ENCODE peak calls at places on chromosomes 7 and 10, in five cellular contexts. T is H1, C is sigmoid colon, E is K562, Q is stomach. F is an unnamed sample.

GRCh38 chr10:47023237-47024045 is 112.2 kb downstream of the PTPN20 start:
- DNase-seq in E (no peak), C (peak), Q (peak), T (no peak), F (peak)

GRCh38 chr7:155371884-155372781 is 74.5 kb downstream of the INSIG1 start:
- DNase-seq in T (no peak), Q (no peak), E (peak), C (no peak), F (no peak)

GRCh38 chr7:23759556-23760391 is 49.8 kb downstream of the STK31 start:
- DNase-seq in T (no peak), C (no peak), Q (peak), E (no peak), F (no peak)

GRCh38 chr10:113022265-113022664 is 72.2 kb downstream of the TCF7L2 start:
- DNase-seq in Q (no peak), E (no peak), C (peak), T (no peak), F (no peak)

GRCh38 chr7:16137944-16138343 is 283.4 kb downstream of the CRPPA start:
- DNase-seq in E (no peak), T (no peak), C (no peak), Q (no peak), F (no peak)

GRCh38 chr7:132972745-132973144 is 109.1 kb downstream of the CHCHD3 start:
- DNase-seq in Q (no peak), E (no peak), T (no peak), C (no peak), F (no peak)

GRCh38 chr10:35194906-35195305 is 68.3 kb downstream of the CREM start:
- DNase-seq in E (peak), Q (no peak), C (no peak), T (no peak), F (no peak)

GRCh38 chr10:48215148-48215982 is 59.1 kb downstream of the FRMPD2 start:
- DNase-seq in T (peak), Q (peak), C (no peak), E (peak), F (no peak)

GRCh38 chr10:109968954-109969644 is 38.7 kb upstream of the ADD3 start:
- DNase-seq in C (no peak), Q (peak), T (no peak), E (no peak), F (no peak)

GRCh38 chr10:94065344-94065743 is 71.6 kb downstream of the PLCE1 start:
- DNase-seq in Q (no peak), E (no peak), T (no peak), C (no peak), F (no peak)

GRCh38 chr10:87505366-87506113 is 847 bp downstream of the MINPP1 start:
- DNase-seq in E (peak), T (no peak), Q (peak), C (peak), F (no peak)

GRCh38 chr10:133039107-133039822 is 48.5 kb upstream of the ADGRA1 start:
- DNase-seq in Q (no peak), C (no peak), E (no peak), T (no peak), F (no peak)

GRCh38 chr7:33511735-33512134 is 382.4 kb downstream of the BBS9 start:
- DNase-seq in Q (no peak), T (no peak), E (no peak), C (no peak), F (no peak)

GRCh38 chr7:12315049-12315448 is 88.6 kb downstream of the VWDE start:
- DNase-seq in E (no peak), C (no peak), T (no peak), Q (no peak), F (no peak)

GRCh38 chr10:70931168-70931805 is 42.9 kb upstream of the PCBD1 start:
- DNase-seq in E (no peak), C (no peak), Q (no peak), T (no peak), F (no peak)

GRCh38 chr7:155467846-155468821 is 10.2 kb downstream of the EN2 start:
- DNase-seq in C (no peak), Q (no peak), E (no peak), T (no peak), F (no peak)

GRCh38 chr10:21494221-21495001 is 31.1 kb downstream of the SKIDA1 start:
- DNase-seq in T (no peak), C (peak), E (no peak), Q (no peak), F (no peak)

GRCh38 chr10:132107211-132107946 is 41.6 kb downstream of the JAKMIP3 start:
- DNase-seq in T (no peak), C (peak), Q (peak), E (no peak), F (no peak)

GRCh38 chr7:3606436-3606835 is 305.4 kb downstream of the SDK1 start:
- DNase-seq in T (no peak), E (no peak), Q (no peak), C (no peak), F (no peak)

GRCh38 chr7:73599916-73600315 is 21.5 kb upstream of the TBL2 start:
- DNase-seq in T (no peak), Q (no peak), C (no peak), E (no peak), F (no peak)

GRCh38 chr10:104881740-104882139 is 240.7 kb downstream of the SORCS3 start:
- DNase-seq in Q (no peak), C (no peak), T (no peak), E (no peak), F (no peak)

GRCh38 chr10:111161109-111161874 is 84.5 kb downstream of the ADRA2A start:
- DNase-seq in Q (no peak), T (no peak), C (no peak), E (no peak), F (no peak)

GRCh38 chr10:121188005-121188404 is 336.8 kb downstream of the WDR11 start:
- DNase-seq in Q (no peak), E (no peak), T (no peak), C (no peak), F (no peak)

GRCh38 chr10:27474741-27475140 is 29.4 kb upstream of the RAB18 start:
- DNase-seq in E (no peak), C (no peak), T (no peak), Q (no peak), F (no peak)

GRCh38 chr10:454860-455259 is 234.6 kb downstream of the DIP2C start:
- DNase-seq in T (no peak), C (peak), Q (peak), E (no peak), F (no peak)

GRCh38 chr10:110263164-110263563 is 41.6 kb downstream of the SMNDC1 start:
- DNase-seq in Q (no peak), E (no peak), T (no peak), C (no peak), F (no peak)

GRCh38 chr7:159137906-159138305 is 6.8 kb downstream of the VIPR2 start:
- DNase-seq in C (no peak), Q (peak), T (no peak), E (no peak), F (no peak)

GRCh38 chr10:14144491-14144890 is 186.2 kb downstream of the FRMD4A start:
- DNase-seq in E (no peak), C (no peak), Q (no peak), T (no peak), F (no peak)

GRCh38 chr10:98459385-98459784 is 12.7 kb upstream of the HPS1 start:
- DNase-seq in Q (no peak), T (no peak), E (peak), C (no peak), F (no peak)

GRCh38 chr7:1694551-1694950 is 24.5 kb downstream of the ELFN1 start:
- DNase-seq in T (no peak), Q (no peak), E (no peak), C (peak), F (no peak)

GRCh38 chr7:90756366-90756765 is 160.2 kb downstream of the CDK14 start:
- DNase-seq in Q (no peak), T (no peak), C (no peak), E (no peak), F (no peak)

GRCh38 chr10:49652416-49653385 is 26.8 kb upstream of the C10orf53 start:
- DNase-seq in Q (no peak), T (no peak), E (no peak), C (no peak), F (no peak)

GRCh38 chr7:57398548-57398947 is 51.4 kb upstream of the ZNF716 start:
- DNase-seq in T (no peak), E (no peak), Q (no peak), C (no peak), F (no peak)

GRCh38 chr7:121761399-121761798 is 111.6 kb upstream of the PTPRZ1 start:
- DNase-seq in E (no peak), Q (no peak), T (no peak), C (no peak), F (no peak)

GRCh38 chr7:14837216-14837615 is 65.3 kb downstream of the DGKB start:
- DNase-seq in E (no peak), Q (no peak), T (no peak), C (no peak), F (no peak)

DNA sequence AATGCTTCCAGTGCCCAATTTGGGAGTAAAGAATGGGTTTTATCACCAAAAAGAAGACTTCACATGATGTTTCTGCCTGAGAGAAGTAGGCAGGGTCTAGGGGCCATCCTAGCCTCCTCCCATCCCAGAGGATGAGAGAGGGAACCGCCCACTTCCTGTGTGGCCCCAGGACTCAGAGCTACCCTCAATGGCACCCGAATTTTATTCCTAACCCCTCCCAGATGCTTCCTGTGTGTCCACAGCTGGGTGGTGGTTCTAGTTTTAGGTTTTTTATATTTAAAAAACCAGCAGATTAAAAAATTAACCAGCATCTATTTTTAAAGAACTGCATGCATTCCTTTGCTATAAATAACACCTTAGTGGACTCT is 583.5 kb downstream of the PTPRN2 start:
- DNase-seq in T (no peak), E (no peak), Q (no peak), C (no peak), F (no peak)
- TF ChIP-seq EP300 in T (no peak), E (no peak), Q (no peak), C (no peak), F (no peak)

DNA sequence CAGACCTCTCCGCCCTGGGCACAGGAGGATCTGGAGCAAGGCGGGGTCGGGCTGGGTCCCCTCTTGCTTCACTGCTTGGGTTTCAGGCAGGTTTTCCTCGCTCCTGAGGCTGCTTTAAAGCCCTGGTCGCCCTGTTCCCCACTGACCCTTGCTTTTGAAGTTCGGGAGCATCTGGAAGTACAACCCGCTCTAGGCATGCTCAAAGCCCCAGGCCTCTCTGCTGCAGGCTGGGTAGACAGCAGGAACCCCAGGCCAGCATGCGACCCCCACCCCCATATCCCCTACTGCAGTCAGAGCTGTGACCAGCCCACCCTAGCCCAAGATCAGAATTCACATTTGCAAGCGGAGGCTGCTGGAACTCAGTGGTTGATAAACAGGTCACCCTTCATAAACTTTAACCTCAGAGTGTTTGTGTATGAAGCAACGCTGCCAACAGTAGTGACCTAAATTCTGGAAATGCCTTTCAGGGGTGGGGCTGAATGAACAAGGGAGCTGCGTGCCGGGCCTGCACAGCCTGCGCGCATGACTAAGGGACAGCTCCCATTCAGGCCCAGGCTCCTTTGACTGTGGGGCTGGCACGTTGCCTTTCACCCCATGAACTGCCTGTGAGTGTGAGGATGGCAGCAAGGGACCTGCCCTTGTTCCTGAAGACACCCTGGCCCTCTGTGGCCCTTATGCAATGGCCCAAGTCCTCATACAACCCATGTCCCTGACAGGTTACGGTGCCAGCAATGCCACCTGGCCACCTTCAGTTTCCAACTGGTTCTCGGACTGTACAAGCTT is 52.5 kb downstream of the PROSER2 start:
- DNase-seq in Q (peak), E (peak), C (peak), T (no peak), F (peak)
- TF ChIP-seq POLR2AphosphoS5 in Q (peak), E (no peak), C (no peak), T (no peak), F (no peak)

GRCh38 chr10:78041170-78042057 is 7.8 kb downstream of the RPS24 start:
- DNase-seq in Q (no peak), C (no peak), T (no peak), E (no peak), F (no peak)
- TF ChIP-seq POLR2A in Q (no peak), C (no peak), T (peak), E (peak), F (no peak)

DNA sequence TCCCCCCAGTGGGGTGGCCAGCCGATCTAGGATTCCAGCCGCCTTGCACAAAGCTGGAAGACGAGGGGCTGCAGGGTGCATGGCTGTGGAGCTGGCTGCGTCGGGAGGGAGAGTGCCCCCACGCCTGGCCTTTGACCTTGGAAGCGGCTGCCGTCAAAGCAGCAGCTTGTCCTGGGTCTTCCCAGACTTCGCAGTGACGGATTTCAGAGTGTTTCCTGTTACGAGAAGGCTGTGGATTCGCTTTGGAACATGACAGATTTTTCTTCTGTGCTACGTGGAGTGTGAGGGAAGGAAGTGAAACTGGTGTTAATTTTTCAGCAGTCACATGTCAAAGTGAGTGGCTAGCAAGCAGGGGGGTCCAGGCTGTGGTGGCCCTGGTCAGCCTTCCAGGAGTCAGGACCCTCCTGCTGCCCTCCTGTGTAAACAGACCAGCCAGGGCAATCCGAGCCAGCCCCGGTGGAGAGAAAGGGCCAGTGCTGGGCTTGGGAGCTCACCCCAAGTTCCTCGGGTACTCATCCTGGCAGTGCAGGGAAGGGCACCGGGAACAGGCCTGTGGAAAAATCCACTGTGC is 61.8 kb downstream of the LHPP start:
- DNase-seq in C (peak), Q (no peak), E (no peak), T (no peak), F (no peak)
- TF ChIP-seq EP300 in C (no peak), Q (no peak), E (no peak), T (no peak), F (no peak)